ENCODE peak calls at places on chromosomes 5 and 9, in eight cellular contexts. X is GM12864; Y is IMR-90; E is CD4-positive, alpha-beta T cell; B is BE2C; V is A549; S is breast epithelium; C is fibroblast of lung. I is an unnamed sample.

GRCh38 chr9:130421802-130422276 is 22.9 kb upstream of the ASS1 start:
- DNase-seq in V (no peak), S (no peak), Y (peak), E (no peak), B (peak), X (no peak), C (peak), I (peak)

GRCh38 chr5:2139478-2139877 is 256.8 kb upstream of the IRX4 start:
- DNase-seq in S (no peak), Y (no peak), C (no peak), E (no peak), V (no peak), B (no peak), X (no peak), I (no peak)

GRCh38 chr9:21677834-21678233 is 124.6 kb upstream of the MTAP start:
- DNase-seq in S (no peak), B (no peak), Y (peak), C (peak), V (peak), X (no peak), E (no peak), I (peak)

GRCh38 chr9:90344013-90344412 is 298.6 kb downstream of the DIRAS2 start:
- DNase-seq in E (no peak), Y (no peak), X (no peak), B (no peak), V (no peak), S (no peak), C (peak), I (no peak)

GRCh38 chr5:174328626-174329299 is 283.3 kb downstream of the NSG2 start:
- DNase-seq in S (no peak), Y (peak), C (peak), V (no peak), E (no peak), B (no peak), X (no peak), I (no peak)

GRCh38 chr9:93567271-93567959 is 9.0 kb upstream of the PHF2 start:
- DNase-seq in V (no peak), C (no peak), Y (no peak), B (no peak), E (no peak), X (no peak), S (no peak), I (no peak)

GRCh38 chr5:115898656-115899055 is 56.9 kb downstream of the AP3S1 start:
- DNase-seq in Y (peak), X (no peak), B (no peak), V (no peak), C (peak), S (no peak), E (no peak), I (no peak)

GRCh38 chr5:132418876-132419275 is 49.4 kb downstream of the SLC22A5 start:
- DNase-seq in V (no peak), X (no peak), E (no peak), S (no peak), Y (no peak), C (no peak), B (no peak), I (no peak)

GRCh38 chr9:135379540-135380267 is 99.9 kb upstream of the PPP1R26 start:
- DNase-seq in B (no peak), E (no peak), X (no peak), Y (no peak), S (no peak), V (no peak), C (no peak), I (no peak)

GRCh38 chr5:6505779-6506557 is 57.3 kb downstream of the UBE2QL1 start:
- DNase-seq in S (no peak), B (no peak), V (no peak), Y (no peak), E (no peak), C (no peak), X (no peak), I (no peak)

GRCh38 chr5:58462623-58463230 is 2.8 kb upstream of the PLK2 start:
- DNase-seq in E (no peak), C (peak), S (no peak), X (no peak), B (peak), V (peak), Y (peak), I (peak)

GRCh38 chr9:127919253-127919815 is 2.5 kb upstream of the ST6GALNAC4 start:
- DNase-seq in C (peak), X (no peak), E (no peak), S (peak), B (peak), Y (peak), V (peak), I (peak)

GRCh38 chr9:7756088-7756487 is 43.5 kb downstream of the DMAC1 start:
- DNase-seq in S (no peak), E (no peak), X (peak), Y (no peak), V (no peak), B (no peak), C (no peak), I (no peak)

GRCh38 chr9:129823163-129823933 is 588 bp downstream of the TOR1A start:
- DNase-seq in C (peak), X (no peak), V (peak), E (no peak), S (no peak), Y (peak), B (no peak), I (peak)

GRCh38 chr5:141761-142160 is 49.5 kb upstream of the LRRC14B start:
- DNase-seq in B (no peak), C (no peak), E (no peak), V (no peak), X (no peak), S (no peak), Y (no peak), I (no peak)

GRCh38 chr9:127626752-127627493 is 14.8 kb downstream of the STXBP1 start:
- DNase-seq in C (no peak), S (no peak), X (no peak), V (no peak), E (no peak), Y (no peak), B (no peak), I (no peak)

GRCh38 chr9:128222026-128222425 is 18.8 kb downstream of the DNM1 start:
- DNase-seq in B (no peak), V (no peak), E (no peak), Y (no peak), S (no peak), X (no peak), C (no peak), I (no peak)

GRCh38 chr5:143494162-143494561 is 90.7 kb upstream of the NR3C1 start:
- DNase-seq in X (no peak), B (no peak), E (no peak), V (peak), C (peak), Y (peak), S (no peak), I (peak)

GRCh38 chr5:10632110-10632903 is 68.4 kb downstream of the ANKRD33B start:
- DNase-seq in X (peak), E (no peak), C (peak), Y (peak), S (no peak), B (no peak), V (no peak), I (no peak)

GRCh38 chr9:30065888-30066287 is 2318.6 kb upstream of the ACO1 start:
- DNase-seq in S (no peak), E (no peak), X (no peak), B (no peak), C (no peak), V (peak), Y (no peak), I (no peak)

GRCh38 chr5:131825404-131826013 is 28.7 kb upstream of the FNIP1 start:
- DNase-seq in E (no peak), V (no peak), S (no peak), C (no peak), B (no peak), Y (no peak), X (peak), I (no peak)

GRCh38 chr5:127697894-127698600 is 5.1 kb upstream of the CCDC192 start:
- DNase-seq in V (peak), B (no peak), Y (peak), S (no peak), C (peak), X (no peak), E (no peak), I (peak)

GRCh38 chr9:71676460-71676859 is 91.9 kb downstream of the CEMIP2 start:
- DNase-seq in C (no peak), S (no peak), X (no peak), E (no peak), Y (no peak), B (no peak), V (no peak), I (no peak)

GRCh38 chr9:75372499-75373268 is 284.4 kb downstream of the OSTF1 start:
- DNase-seq in Y (no peak), X (no peak), S (no peak), V (no peak), B (no peak), C (peak), E (no peak), I (no peak)

GRCh38 chr9:120974921-120975320 is 48.3 kb upstream of the TRAF1 start:
- DNase-seq in S (no peak), X (no peak), Y (no peak), E (no peak), B (no peak), C (no peak), V (no peak), I (no peak)

GRCh38 chr9:91530829-91531228 is 107.2 kb upstream of the NFIL3 start:
- DNase-seq in V (no peak), E (no peak), B (no peak), C (no peak), Y (peak), S (no peak), X (no peak), I (no peak)

GRCh38 chr9:72533322-72533721 is 11.9 kb downstream of the TMC1 start:
- DNase-seq in Y (peak), E (no peak), C (peak), V (no peak), B (no peak), S (no peak), X (no peak), I (no peak)

GRCh38 chr5:138303365-138303764 is 28.2 kb downstream of the CDC25C start:
- DNase-seq in C (peak), X (no peak), E (no peak), S (no peak), Y (peak), B (no peak), V (no peak), I (peak)

GRCh38 chr5:124670672-124671592 is 75.5 kb downstream of the ZNF608 start:
- DNase-seq in X (no peak), B (no peak), E (no peak), C (no peak), S (no peak), V (no peak), Y (no peak), I (no peak)

GRCh38 chr5:97276721-97277120 is 93.7 kb upstream of the RIOK2 start:
- DNase-seq in Y (no peak), V (no peak), X (no peak), C (no peak), S (no peak), B (no peak), E (no peak), I (no peak)

DNA sequence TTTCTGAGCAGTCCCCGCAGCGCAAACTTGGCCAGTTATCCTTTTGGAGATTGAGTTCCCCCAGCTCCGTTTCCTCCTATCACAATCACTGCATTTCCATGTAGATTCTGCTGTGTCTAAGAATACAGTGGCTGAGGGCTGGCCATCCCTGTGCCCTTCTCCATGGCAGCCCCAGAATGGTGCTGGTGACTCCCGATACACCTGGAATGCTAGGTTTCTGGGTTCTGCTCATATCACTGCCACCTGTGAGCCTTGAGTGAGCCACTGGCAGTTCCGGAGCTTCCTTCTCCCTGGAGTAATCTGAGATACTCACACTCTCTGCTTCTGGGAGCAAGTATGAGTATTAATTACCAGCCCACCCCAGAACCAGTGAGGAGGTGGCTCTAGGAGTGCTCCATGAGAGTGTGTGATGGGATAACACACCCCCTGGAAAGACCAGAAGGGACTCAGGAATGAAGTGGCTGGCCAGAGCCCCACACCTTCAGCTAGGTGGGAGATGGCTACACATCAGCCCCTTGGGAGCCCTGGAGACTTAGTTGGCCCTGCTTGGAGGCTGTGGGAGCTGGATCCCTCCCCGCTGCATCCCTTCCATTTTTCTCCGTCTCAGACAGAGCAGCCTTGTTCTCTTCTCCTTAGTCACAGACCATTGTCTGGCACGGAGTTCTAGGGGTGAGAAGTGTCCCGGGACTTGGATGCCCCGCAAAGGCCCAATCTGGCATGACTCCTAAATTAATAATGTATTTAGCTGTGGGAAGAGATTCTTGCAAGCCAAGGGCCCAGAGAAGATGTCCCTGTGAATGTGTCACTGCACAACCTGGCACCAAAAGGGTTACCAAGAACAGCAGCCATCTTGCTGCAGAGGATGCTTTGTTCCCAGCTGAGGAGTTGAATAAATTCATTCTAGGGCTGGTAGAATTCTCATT is 4.9 kb downstream of the PCDHGC5 start:
- DNase-seq in E (no peak), V (no peak), C (peak), B (no peak), X (no peak), Y (peak), S (peak), I (peak)
- TF ChIP-seq CTCF in E (no peak), V (no peak), C (no peak), B (no peak), X (no peak), Y (peak), S (no peak), I (no peak)

DNA sequence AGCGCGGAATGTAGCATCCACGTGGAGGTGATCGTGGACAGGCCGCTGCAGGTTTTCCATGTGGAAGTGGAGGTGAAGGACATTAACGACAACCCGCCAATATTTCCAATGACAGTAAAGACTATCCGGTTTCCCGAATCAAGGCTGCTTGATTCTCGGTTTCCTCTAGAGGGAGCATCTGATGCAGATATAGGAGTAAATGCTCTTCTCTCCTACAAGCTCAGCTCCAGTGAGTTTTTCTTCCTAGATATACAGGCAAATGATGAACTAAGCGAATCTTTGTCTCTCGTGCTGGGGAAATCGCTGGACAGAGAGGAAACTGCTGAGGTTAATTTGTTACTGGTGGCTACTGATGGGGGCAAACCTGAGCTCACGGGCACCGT is 598 bp downstream of the PCDHA2 start:
- DNase-seq in B (peak), E (no peak), S (no peak), C (no peak), Y (no peak), V (peak), X (no peak), I (peak)
- TF ChIP-seq CTCF in B (peak), E (no peak), S (no peak), C (no peak), Y (peak), V (no peak), X (no peak), I (peak)

DNA sequence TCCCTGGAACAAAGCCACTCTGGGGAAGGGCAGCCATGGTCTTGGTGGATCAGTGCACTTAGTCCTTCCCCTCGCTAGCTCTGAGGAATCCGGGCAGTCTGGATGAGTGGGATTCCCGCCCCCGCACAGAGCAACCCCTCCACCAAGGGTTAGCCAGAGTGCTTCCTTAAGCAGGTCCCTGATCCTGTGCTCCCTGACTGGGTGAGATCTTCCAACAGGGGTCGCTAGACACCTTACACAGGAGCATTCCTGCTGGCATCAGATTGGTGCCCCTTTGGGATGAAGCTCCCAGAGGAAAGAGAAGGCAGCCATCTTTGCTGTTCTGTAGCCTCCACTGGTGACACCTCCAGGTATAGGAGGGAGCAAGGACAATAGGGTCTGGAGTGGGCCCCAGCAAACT is 228.8 kb downstream of the AP3B1 start:
- DNase-seq in E (no peak), X (no peak), S (no peak), V (peak), C (no peak), B (peak), Y (no peak), I (no peak)
- TF ChIP-seq CTCF in E (no peak), X (peak), S (no peak), V (no peak), C (no peak), B (peak), Y (no peak), I (no peak)

GRCh38 chr5:92248518-92248917 is 865.4 kb upstream of the ARRDC3 start:
- DNase-seq in S (no peak), V (no peak), C (no peak), E (no peak), Y (no peak), B (no peak), X (no peak), I (no peak)
- TF ChIP-seq CTCF in S (no peak), V (no peak), C (no peak), E (no peak), Y (no peak), B (no peak), X (no peak), I (no peak)